ENCODE peak calls at places on chromosomes 12 and 14, in eight cellular contexts. L is activated B cell treated with CpG ODN at 0.5 μM for 24 hours; S is uterus; R is GM20000; Y is Calu3; T is GM06990; H is CD8-positive, alpha-beta T cell; G is bronchial epithelial cell. B is an unnamed sample.

GRCh38 chr14:51395361-51395849 is 155.4 kb downstream of the TMX1 start:
- DNase-seq in R (no peak), S (peak; percentile 61), T (no peak), G (peak; percentile 99), L (no peak), Y (no peak), H (no peak), B (no peak)

GRCh38 chr12:23659151-23659550 is 290.3 kb downstream of the SOX5 start:
- DNase-seq in H (no peak), Y (no peak), G (no peak), T (no peak), S (no peak), R (no peak), L (no peak), B (no peak)

GRCh38 chr12:6644903-6645302 is 2.3 kb downstream of the ACRBP start:
- DNase-seq in S (peak; percentile 48), H (no peak), R (no peak), Y (no peak), T (no peak), L (no peak), G (no peak), B (no peak)

GRCh38 chr12:113232787-113233585 is 11.7 kb downstream of the TPCN1 start:
- DNase-seq in T (peak; percentile 86), R (peak; percentile 60), S (no peak), Y (no peak), G (no peak), L (peak; percentile 73), H (peak; percentile 56), B (peak; percentile 63)

GRCh38 chr12:93982847-93983315 is 165.5 kb upstream of the PLXNC1 start:
- DNase-seq in G (peak; percentile 68), R (no peak), S (no peak), L (no peak), H (no peak), T (no peak), Y (no peak), B (no peak)

GRCh38 chr14:49417790-49418189 is 168.4 kb downstream of the RPS29 start:
- DNase-seq in Y (no peak), R (no peak), L (no peak), H (no peak), T (no peak), G (no peak), S (no peak), B (no peak)

GRCh38 chr12:99732121-99732520 is 84.6 kb downstream of the GARIN6 start:
- DNase-seq in Y (no peak), R (no peak), H (no peak), L (no peak), T (no peak), G (no peak), S (no peak), B (no peak)

GRCh38 chr14:96212140-96212539 is 7.5 kb downstream of the BDKRB2 start:
- DNase-seq in S (no peak), L (no peak), Y (no peak), R (no peak), T (no peak), H (no peak), G (no peak), B (no peak)

GRCh38 chr12:28024231-28024995 is 51.9 kb upstream of the PTHLH start:
- DNase-seq in G (peak; percentile 97), L (no peak), T (no peak), S (no peak), H (no peak), Y (no peak), R (no peak), B (no peak)

GRCh38 chr12:112836736-112837628 is 45.4 kb downstream of the RPH3A start:
- DNase-seq in Y (no peak), G (peak; percentile 72), L (no peak), H (no peak), S (no peak), R (no peak), T (no peak), B (no peak)

GRCh38 chr12:75489187-75489586 is 8.6 kb downstream of the GLIPR1 start:
- DNase-seq in H (no peak), R (no peak), Y (no peak), S (no peak), L (no peak), G (no peak), T (no peak), B (no peak)

GRCh38 chr12:14836336-14837210 is 6.8 kb downstream of the ART4 start:
- DNase-seq in L (no peak), G (peak; percentile 91), S (no peak), R (no peak), Y (peak; percentile 11), T (no peak), H (no peak), B (no peak)

GRCh38 chr12:45568808-45569207 is 160.7 kb upstream of the ARID2 start:
- DNase-seq in L (no peak), G (no peak), S (no peak), Y (no peak), R (no peak), H (no peak), T (no peak), B (no peak)

GRCh38 chr14:99156026-99156425 is 116.0 kb downstream of the BCL11B start:
- DNase-seq in R (no peak), Y (no peak), L (no peak), G (no peak), H (no peak), T (no peak), S (no peak), B (no peak)

GRCh38 chr14:104600805-104601204 is 3.8 kb downstream of the TMEM179 start:
- DNase-seq in Y (no peak), R (no peak), L (no peak), T (no peak), S (no peak), G (no peak), H (no peak), B (no peak)
- TF ChIP-seq CTCF in Y (no peak), R (no peak), L (no peak), T (no peak), S (no peak), G (no peak), H (no peak), B (no peak)

DNA sequence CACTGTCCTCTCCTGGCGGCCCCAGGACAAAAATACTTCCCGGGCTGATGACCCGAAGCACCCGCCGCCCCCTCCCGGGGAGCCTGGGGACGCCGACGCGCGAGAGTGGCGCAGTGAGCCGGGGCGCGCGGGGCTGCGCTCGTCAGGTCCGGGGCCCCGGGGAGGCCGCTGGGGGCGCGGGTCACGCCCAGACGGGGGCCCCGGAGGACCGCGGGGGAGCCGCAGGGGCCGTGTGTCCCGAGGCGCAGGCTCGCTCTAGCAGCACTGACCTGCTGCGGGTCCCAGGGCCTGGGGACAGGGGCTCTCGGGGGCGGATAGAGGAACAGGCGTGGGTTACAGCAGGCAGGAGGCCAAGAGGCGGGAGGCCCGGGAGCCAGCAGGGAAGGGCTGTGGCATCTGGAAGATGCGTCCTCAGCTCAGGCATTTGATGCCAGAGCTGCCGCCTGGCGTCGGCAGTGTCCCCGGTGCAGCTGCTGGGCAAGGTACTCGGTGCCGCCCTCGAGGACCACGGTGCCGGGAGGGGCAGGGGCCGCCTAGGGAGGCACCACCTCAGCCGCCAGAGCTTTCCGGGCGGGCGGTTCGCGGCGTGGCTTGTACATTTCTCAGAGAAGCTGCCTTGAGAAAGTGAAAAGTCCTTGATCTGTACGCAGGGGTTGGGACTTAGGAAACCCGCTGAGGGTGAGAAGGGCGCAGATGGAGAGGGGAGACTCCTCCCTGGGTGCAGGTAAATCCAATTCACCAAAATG is 1.2 kb downstream of the WNT5B start:
- DNase-seq in R (no peak), H (no peak), Y (peak; percentile 47), G (no peak), L (peak; percentile 37), T (peak; percentile 49), S (no peak), B (no peak)
- TF ChIP-seq CTCF in R (peak; percentile 14), H (peak; percentile 15), Y (no peak), G (peak; percentile 56), L (no peak), T (peak; percentile 20), S (peak; percentile 11), B (no peak)

DNA sequence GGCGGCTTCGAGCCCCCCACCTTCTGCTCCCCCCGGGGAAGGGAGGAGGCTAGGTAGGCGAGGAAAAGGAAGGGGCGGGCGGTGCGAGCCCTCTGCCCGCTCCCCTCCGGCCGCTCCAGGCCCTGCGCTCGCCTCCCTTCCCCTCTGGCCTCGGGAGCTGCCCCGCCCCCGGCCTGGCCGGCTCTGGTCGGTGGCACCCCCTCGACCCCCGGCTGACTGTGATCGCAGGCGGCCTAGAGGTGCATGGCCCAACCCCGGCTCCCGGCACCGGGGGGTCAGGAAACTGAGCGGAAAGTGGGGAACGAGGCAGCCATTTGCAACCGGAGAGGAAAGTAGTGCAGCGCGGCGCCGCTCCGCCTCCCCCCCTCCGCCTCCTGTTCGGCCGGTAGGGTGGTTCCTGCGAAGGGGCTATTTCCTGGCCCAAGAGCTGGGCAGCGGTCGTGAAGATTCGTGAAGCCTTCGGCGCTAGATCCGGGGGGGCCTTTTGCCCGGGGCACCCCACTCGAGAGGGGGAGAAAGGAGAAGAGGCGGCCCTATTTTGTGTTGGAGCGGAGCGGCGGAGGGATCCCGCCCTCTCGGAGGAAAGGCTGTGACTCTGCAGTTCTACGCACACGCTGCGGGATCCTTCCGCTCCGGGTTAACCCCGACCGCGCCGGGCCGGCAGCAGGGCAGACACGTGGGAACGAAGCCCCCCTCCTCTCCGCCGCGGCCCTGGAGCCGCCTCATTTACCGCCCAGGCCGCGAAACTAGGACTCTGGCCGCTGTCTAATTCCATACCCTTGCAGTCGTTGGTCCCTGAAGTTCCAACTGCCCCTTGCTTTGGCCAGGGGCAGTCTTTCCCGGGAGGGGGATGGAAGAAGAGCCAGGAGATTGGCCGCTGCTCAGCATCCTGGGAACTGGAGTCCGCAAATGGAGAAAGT is at the start of gene KMT2D:
- DNase-seq in S (peak; percentile 93), Y (peak; percentile 83), G (peak; percentile 74), H (peak; percentile 82), T (peak; percentile 97), L (peak; percentile 83), R (peak; percentile 94), B (peak; percentile 92)
- TF ChIP-seq CTCF in S (peak; percentile 75), Y (no peak), G (peak; percentile 36), H (no peak), T (no peak), L (no peak), R (no peak), B (peak; percentile 33)

GRCh38 chr14:105168979-105169507 is 467 bp upstream of the JAG2 start:
- DNase-seq in T (peak; percentile 45), S (no peak), Y (no peak), L (no peak), G (peak; percentile 17), H (no peak), R (no peak), B (no peak)
- TF ChIP-seq CTCF in T (peak; percentile 52), S (peak; percentile 35), Y (no peak), L (no peak), G (peak; percentile 49), H (peak; percentile 53), R (peak; percentile 59), B (peak; percentile 48)

DNA sequence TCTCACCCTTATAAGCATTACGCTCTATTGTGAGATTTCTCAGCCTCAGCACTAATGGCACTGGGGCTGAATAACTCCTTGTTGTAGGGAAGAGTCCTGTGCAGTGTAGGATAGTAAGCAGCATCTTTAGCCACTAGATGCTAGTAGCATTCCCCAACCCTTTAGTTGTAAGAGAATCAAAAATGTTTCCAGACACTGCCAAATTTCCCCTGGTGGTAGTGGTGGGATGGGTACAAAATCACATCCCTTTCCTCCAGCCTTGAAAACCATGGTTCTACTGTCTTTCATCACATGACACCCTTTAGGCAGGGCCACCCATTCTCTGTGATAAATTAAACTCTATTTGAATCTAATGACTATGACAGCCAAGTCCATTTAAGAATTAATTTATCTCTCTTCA is 199.3 kb downstream of the ANO4 start:
- DNase-seq in R (no peak), H (no peak), T (no peak), S (no peak), G (no peak), Y (no peak), L (no peak), B (no peak)
- TF ChIP-seq CTCF in R (no peak), H (no peak), T (no peak), S (no peak), G (no peak), Y (no peak), L (no peak), B (no peak)

B was measured in GM12864.